ENCODE peak calls at places on chromosomes 16 and 17, in nine cellular contexts. One of them, this sample, is unnamed.

GRCh38 chr17:45410144-45411091 is 22.3 kb downstream of the ARHGAP27 start:
- DNase-seq in adrenal gland: no peak
- DNase-seq in AG04450: no peak
- DNase-seq in cardiac muscle cell: no peak
- DNase-seq in breast epithelium: no peak
- DNase-seq in A549: no peak
- DNase-seq in CD8-positive, alpha-beta T cell: peak
- DNase-seq in dorsolateral prefrontal cortex: no peak
- DNase-seq in cardiac fibroblast: no peak
- DNase-seq in this sample: no peak

GRCh38 chr17:18004345-18004744 is 31.7 kb downstream of the DRC3 start:
- DNase-seq in adrenal gland: no peak
- DNase-seq in AG04450: no peak
- DNase-seq in cardiac muscle cell: no peak
- DNase-seq in breast epithelium: no peak
- DNase-seq in A549: no peak
- DNase-seq in CD8-positive, alpha-beta T cell: no peak
- DNase-seq in dorsolateral prefrontal cortex: no peak
- DNase-seq in cardiac fibroblast: no peak
- DNase-seq in this sample: no peak

GRCh38 chr16:87094246-87094865 is 222.8 kb downstream of the C16orf95 start:
- DNase-seq in adrenal gland: no peak
- DNase-seq in AG04450: no peak
- DNase-seq in cardiac muscle cell: no peak
- DNase-seq in breast epithelium: no peak
- DNase-seq in A549: no peak
- DNase-seq in CD8-positive, alpha-beta T cell: no peak
- DNase-seq in dorsolateral prefrontal cortex: no peak
- DNase-seq in cardiac fibroblast: no peak
- DNase-seq in this sample: no peak

GRCh38 chr17:59872351-59872750 is 20.4 kb downstream of the TUBD1 start:
- DNase-seq in adrenal gland: no peak
- DNase-seq in AG04450: no peak
- DNase-seq in cardiac muscle cell: no peak
- DNase-seq in breast epithelium: no peak
- DNase-seq in A549: peak
- DNase-seq in CD8-positive, alpha-beta T cell: no peak
- DNase-seq in dorsolateral prefrontal cortex: no peak
- DNase-seq in cardiac fibroblast: no peak
- DNase-seq in this sample: no peak

GRCh38 chr17:81184596-81184995 is 18.6 kb upstream of the AATK start:
- DNase-seq in adrenal gland: no peak
- DNase-seq in AG04450: no peak
- DNase-seq in cardiac muscle cell: peak
- DNase-seq in breast epithelium: no peak
- DNase-seq in A549: no peak
- DNase-seq in CD8-positive, alpha-beta T cell: no peak
- DNase-seq in dorsolateral prefrontal cortex: no peak
- DNase-seq in cardiac fibroblast: no peak
- DNase-seq in this sample: no peak

GRCh38 chr16:12089492-12090161 is 113.1 kb downstream of the SNX29 start:
- DNase-seq in adrenal gland: peak
- DNase-seq in AG04450: peak
- DNase-seq in cardiac muscle cell: peak
- DNase-seq in breast epithelium: peak
- DNase-seq in A549: no peak
- DNase-seq in CD8-positive, alpha-beta T cell: peak
- DNase-seq in dorsolateral prefrontal cortex: peak
- DNase-seq in cardiac fibroblast: peak
- DNase-seq in this sample: peak

GRCh38 chr17:19727466-19728113 is 11.2 kb upstream of the SLC47A2 start:
- DNase-seq in adrenal gland: peak
- DNase-seq in AG04450: peak
- DNase-seq in cardiac muscle cell: no peak
- DNase-seq in breast epithelium: no peak
- DNase-seq in A549: peak
- DNase-seq in CD8-positive, alpha-beta T cell: no peak
- DNase-seq in dorsolateral prefrontal cortex: peak
- DNase-seq in cardiac fibroblast: peak
- DNase-seq in this sample: peak

GRCh38 chr17:63116967-63117366 is 150.9 kb downstream of the TANC2 start:
- DNase-seq in adrenal gland: no peak
- DNase-seq in AG04450: no peak
- DNase-seq in cardiac muscle cell: no peak
- DNase-seq in breast epithelium: no peak
- DNase-seq in A549: peak
- DNase-seq in CD8-positive, alpha-beta T cell: no peak
- DNase-seq in dorsolateral prefrontal cortex: peak
- DNase-seq in cardiac fibroblast: peak
- DNase-seq in this sample: peak

GRCh38 chr16:22692916-22693646 is 120.9 kb upstream of the HS3ST2 start:
- DNase-seq in adrenal gland: no peak
- DNase-seq in AG04450: no peak
- DNase-seq in cardiac muscle cell: no peak
- DNase-seq in breast epithelium: no peak
- DNase-seq in A549: no peak
- DNase-seq in CD8-positive, alpha-beta T cell: no peak
- DNase-seq in dorsolateral prefrontal cortex: no peak
- DNase-seq in cardiac fibroblast: no peak
- DNase-seq in this sample: peak

GRCh38 chr17:72984145-72984924 is 108.2 kb downstream of the SLC39A11 start:
- DNase-seq in adrenal gland: no peak
- DNase-seq in AG04450: peak
- DNase-seq in cardiac muscle cell: no peak
- DNase-seq in breast epithelium: no peak
- DNase-seq in A549: no peak
- DNase-seq in CD8-positive, alpha-beta T cell: no peak
- DNase-seq in dorsolateral prefrontal cortex: no peak
- DNase-seq in cardiac fibroblast: peak
- DNase-seq in this sample: peak

GRCh38 chr16:75996491-75996890 is 270.2 kb upstream of the CPHXL start:
- DNase-seq in adrenal gland: no peak
- DNase-seq in AG04450: no peak
- DNase-seq in cardiac muscle cell: no peak
- DNase-seq in breast epithelium: no peak
- DNase-seq in A549: no peak
- DNase-seq in CD8-positive, alpha-beta T cell: no peak
- DNase-seq in dorsolateral prefrontal cortex: no peak
- DNase-seq in cardiac fibroblast: no peak
- DNase-seq in this sample: no peak

GRCh38 chr17:80755650-80756405 is 211.2 kb downstream of the RPTOR start:
- DNase-seq in adrenal gland: no peak
- DNase-seq in AG04450: no peak
- DNase-seq in cardiac muscle cell: no peak
- DNase-seq in breast epithelium: no peak
- DNase-seq in A549: no peak
- DNase-seq in CD8-positive, alpha-beta T cell: no peak
- DNase-seq in dorsolateral prefrontal cortex: no peak
- DNase-seq in cardiac fibroblast: no peak
- DNase-seq in this sample: no peak

GRCh38 chr16:54568897-54569807 is 282.6 kb upstream of the IRX3 start:
- DNase-seq in adrenal gland: no peak
- DNase-seq in AG04450: no peak
- DNase-seq in cardiac muscle cell: no peak
- DNase-seq in breast epithelium: no peak
- DNase-seq in A549: no peak
- DNase-seq in CD8-positive, alpha-beta T cell: no peak
- DNase-seq in dorsolateral prefrontal cortex: no peak
- DNase-seq in cardiac fibroblast: no peak
- DNase-seq in this sample: no peak

GRCh38 chr17:77882481-77883212 is 75.9 kb upstream of the TNRC6C start:
- DNase-seq in adrenal gland: peak
- DNase-seq in AG04450: no peak
- DNase-seq in cardiac muscle cell: no peak
- DNase-seq in breast epithelium: no peak
- DNase-seq in A549: peak
- DNase-seq in CD8-positive, alpha-beta T cell: peak
- DNase-seq in dorsolateral prefrontal cortex: no peak
- DNase-seq in cardiac fibroblast: peak
- DNase-seq in this sample: peak

GRCh38 chr17:40514013-40514875 is 12.8 kb upstream of the TNS4 start:
- DNase-seq in adrenal gland: no peak
- DNase-seq in AG04450: no peak
- DNase-seq in cardiac muscle cell: no peak
- DNase-seq in breast epithelium: no peak
- DNase-seq in A549: no peak
- DNase-seq in CD8-positive, alpha-beta T cell: no peak
- DNase-seq in dorsolateral prefrontal cortex: peak
- DNase-seq in cardiac fibroblast: no peak
- DNase-seq in this sample: no peak

DNA sequence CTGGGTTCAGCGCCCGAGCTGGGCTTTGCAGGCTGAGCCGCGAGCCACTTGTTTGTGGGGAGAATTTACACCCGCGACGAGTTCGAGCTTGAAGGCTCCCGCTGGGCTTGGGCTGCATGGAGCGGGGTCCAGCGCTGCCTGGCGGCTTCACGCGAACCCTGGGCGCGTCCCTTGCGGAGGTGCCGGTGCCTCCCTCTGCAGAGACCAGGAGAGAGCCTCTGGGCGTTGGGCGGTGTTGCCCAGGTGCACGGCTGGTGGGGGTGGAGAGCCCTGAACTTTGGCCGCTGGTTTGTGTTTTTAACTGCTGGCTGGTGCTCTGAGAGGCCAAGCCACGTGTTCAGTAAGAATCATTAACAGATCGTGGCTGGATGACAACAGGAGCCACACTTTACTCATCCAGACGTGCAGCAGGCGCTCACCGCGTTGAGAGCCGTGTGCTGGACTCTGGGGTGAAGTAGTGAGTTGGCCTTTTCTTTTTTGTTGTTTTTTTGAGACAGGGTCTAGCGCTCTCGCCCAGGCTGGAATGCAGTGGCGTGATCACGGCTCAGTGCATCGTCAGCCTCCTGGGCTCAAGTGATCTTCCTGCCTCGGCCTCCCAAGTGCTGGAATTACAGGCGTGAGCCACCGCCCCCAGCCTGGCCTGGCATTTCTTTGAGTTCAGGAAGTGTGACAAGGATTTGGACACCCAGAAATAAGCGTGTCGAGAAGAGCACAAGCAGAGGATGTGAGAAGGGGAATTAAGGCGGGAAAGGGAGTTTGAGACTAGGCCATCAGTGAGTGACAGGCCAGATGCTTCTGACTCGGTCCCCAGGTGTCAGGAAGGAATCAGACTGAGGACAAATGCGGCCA is 827 bp downstream of the CDK10 start:
- DNase-seq in adrenal gland: peak
- DNase-seq in AG04450: no peak
- DNase-seq in cardiac muscle cell: no peak
- DNase-seq in breast epithelium: no peak
- DNase-seq in A549: peak
- DNase-seq in CD8-positive, alpha-beta T cell: no peak
- DNase-seq in dorsolateral prefrontal cortex: no peak
- DNase-seq in cardiac fibroblast: peak
- DNase-seq in this sample: peak
- TF ChIP-seq CTCF in adrenal gland: no peak
- TF ChIP-seq CTCF in AG04450: no peak
- TF ChIP-seq CTCF in cardiac muscle cell: no peak
- TF ChIP-seq CTCF in breast epithelium: no peak
- TF ChIP-seq CTCF in A549: no peak
- TF ChIP-seq CTCF in CD8-positive, alpha-beta T cell: no peak
- TF ChIP-seq CTCF in dorsolateral prefrontal cortex: no peak
- TF ChIP-seq CTCF in cardiac fibroblast: no peak
- TF ChIP-seq CTCF in this sample: no peak

DNA sequence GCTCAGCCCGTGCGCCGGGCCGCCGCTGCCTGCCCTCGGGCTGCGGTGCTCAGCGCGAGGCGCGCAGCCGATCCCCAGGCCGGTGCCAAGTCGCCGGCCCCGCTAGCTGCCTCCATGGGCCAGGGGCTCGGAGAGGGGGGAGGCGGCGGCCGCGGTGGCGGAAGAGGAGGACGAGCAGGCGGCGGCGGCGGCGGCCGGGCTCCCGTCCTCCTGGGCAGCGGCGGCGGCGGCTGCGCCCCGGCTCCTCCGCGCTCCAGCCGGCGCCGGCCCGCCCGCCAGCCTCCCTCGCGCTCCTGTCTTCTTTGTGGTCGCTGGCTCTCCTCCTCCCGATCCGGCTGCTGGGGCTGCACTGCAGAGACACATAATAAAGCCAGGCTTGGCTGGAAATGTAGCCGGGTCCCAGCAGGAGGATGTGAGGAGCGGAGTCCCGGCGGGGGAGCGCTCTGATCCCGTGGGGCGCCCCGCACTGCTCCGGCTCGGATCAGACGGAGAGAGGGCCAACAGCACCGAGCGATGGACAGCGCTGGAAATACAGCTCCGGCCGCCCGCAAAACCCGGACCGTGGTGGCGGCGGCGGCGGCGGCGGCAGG is 924 bp upstream of the ZNF423 start:
- DNase-seq in adrenal gland: peak
- DNase-seq in AG04450: peak
- DNase-seq in cardiac muscle cell: peak
- DNase-seq in breast epithelium: peak
- DNase-seq in A549: peak
- DNase-seq in CD8-positive, alpha-beta T cell: no peak
- DNase-seq in dorsolateral prefrontal cortex: peak
- DNase-seq in cardiac fibroblast: peak
- DNase-seq in this sample: peak
- H3K4me3 ChIP-seq in adrenal gland: no peak
- H3K4me3 ChIP-seq in AG04450: peak
- H3K4me3 ChIP-seq in cardiac muscle cell: peak
- H3K4me3 ChIP-seq in breast epithelium: peak
- H3K4me3 ChIP-seq in A549: peak
- H3K4me3 ChIP-seq in CD8-positive, alpha-beta T cell: no peak
- H3K4me3 ChIP-seq in dorsolateral prefrontal cortex: no peak
- H3K4me3 ChIP-seq in cardiac fibroblast: peak
- H3K4me3 ChIP-seq in this sample: peak

GRCh38 chr16:14283786-14284185 is 212.7 kb downstream of the MRTFB start:
- DNase-seq in adrenal gland: no peak
- DNase-seq in AG04450: no peak
- DNase-seq in cardiac muscle cell: no peak
- DNase-seq in breast epithelium: no peak
- DNase-seq in A549: no peak
- DNase-seq in CD8-positive, alpha-beta T cell: no peak
- DNase-seq in dorsolateral prefrontal cortex: no peak
- DNase-seq in cardiac fibroblast: no peak
- DNase-seq in this sample: no peak
- TF ChIP-seq CTCF in adrenal gland: no peak
- TF ChIP-seq CTCF in AG04450: no peak
- TF ChIP-seq CTCF in cardiac muscle cell: no peak
- TF ChIP-seq CTCF in breast epithelium: no peak
- TF ChIP-seq CTCF in A549: no peak
- TF ChIP-seq CTCF in CD8-positive, alpha-beta T cell: no peak
- TF ChIP-seq CTCF in dorsolateral prefrontal cortex: no peak
- TF ChIP-seq CTCF in cardiac fibroblast: no peak
- TF ChIP-seq CTCF in this sample: no peak

GRCh38 chr17:32445976-32446375 is 1.7 kb downstream of the PSMD11 start:
- DNase-seq in adrenal gland: no peak
- DNase-seq in AG04450: no peak
- DNase-seq in cardiac muscle cell: no peak
- DNase-seq in breast epithelium: no peak
- DNase-seq in A549: peak
- DNase-seq in CD8-positive, alpha-beta T cell: no peak
- DNase-seq in dorsolateral prefrontal cortex: no peak
- DNase-seq in cardiac fibroblast: peak
- DNase-seq in this sample: peak
- H3K4me3 ChIP-seq in adrenal gland: no peak
- H3K4me3 ChIP-seq in AG04450: peak
- H3K4me3 ChIP-seq in cardiac muscle cell: peak
- H3K4me3 ChIP-seq in breast epithelium: peak
- H3K4me3 ChIP-seq in A549: peak
- H3K4me3 ChIP-seq in CD8-positive, alpha-beta T cell: no peak
- H3K4me3 ChIP-seq in dorsolateral prefrontal cortex: peak
- H3K4me3 ChIP-seq in cardiac fibroblast: peak
- H3K4me3 ChIP-seq in this sample: peak

GRCh38 chr17:66451188-66452149 is 149.1 kb downstream of the PRKCA start:
- DNase-seq in adrenal gland: no peak
- DNase-seq in AG04450: no peak
- DNase-seq in cardiac muscle cell: peak
- DNase-seq in breast epithelium: no peak
- DNase-seq in A549: peak
- DNase-seq in CD8-positive, alpha-beta T cell: no peak
- DNase-seq in dorsolateral prefrontal cortex: no peak
- DNase-seq in cardiac fibroblast: no peak
- DNase-seq in this sample: no peak
- TF ChIP-seq CTCF in adrenal gland: no peak
- TF ChIP-seq CTCF in AG04450: no peak
- TF ChIP-seq CTCF in cardiac muscle cell: peak
- TF ChIP-seq CTCF in breast epithelium: no peak
- TF ChIP-seq CTCF in A549: peak
- TF ChIP-seq CTCF in CD8-positive, alpha-beta T cell: no peak
- TF ChIP-seq CTCF in dorsolateral prefrontal cortex: no peak
- TF ChIP-seq CTCF in cardiac fibroblast: peak
- TF ChIP-seq CTCF in this sample: no peak

This sample was measured in AG10803.